ENCODE peak calls at places on chromosomes 16 and 17, in ten cellular contexts. O is stomach, R is testis, Z is Peyer's patch, C is gastrocnemius medialis, M is IMR-90, A is transverse colon, F is heart left ventricle, S is K562, X is breast epithelium. I is an unnamed sample. For H3K27me3, the result is how much of the 10 kb centered on the place peaks cover.

GRCh38 chr16:84423416-84423837 is 55.1 kb downstream of the ATP2C2 start:
- DNase-seq in M (peak), A (no peak), O (no peak), Z (no peak), F (no peak), X (no peak), C (no peak), S (peak), R (no peak), I (no peak)

GRCh38 chr17:18176152-18176551 is 7.5 kb upstream of the ALKBH5 start:
- DNase-seq in F (no peak), A (no peak), R (no peak), X (no peak), S (no peak), O (no peak), M (no peak), C (no peak), Z (peak), I (no peak)

GRCh38 chr17:47611372-47612350 is 38.1 kb upstream of the KPNB1 start:
- DNase-seq in O (no peak), F (no peak), Z (no peak), X (no peak), A (no peak), S (no peak), R (no peak), C (no peak), M (peak), I (no peak)

GRCh38 chr16:52569296-52569695 is 22.4 kb upstream of the TOX3 start:
- DNase-seq in M (no peak), Z (no peak), S (no peak), O (peak), A (no peak), F (no peak), X (no peak), C (no peak), R (no peak), I (no peak)

GRCh38 chr17:39678340-39679116 is 9.3 kb downstream of the PGAP3 start:
- DNase-seq in C (peak), A (peak), Z (peak), S (no peak), R (no peak), O (peak), X (no peak), F (peak), M (no peak), I (peak)

GRCh38 chr17:965311-965989 is 14.1 kb downstream of the NXN start:
- DNase-seq in A (no peak), C (no peak), M (peak), R (no peak), Z (no peak), X (no peak), F (peak), O (no peak), S (no peak), I (no peak)

GRCh38 chr17:47707056-47707791 is 13.3 kb downstream of the TBKBP1 start:
- DNase-seq in O (no peak), F (peak), C (no peak), R (no peak), Z (no peak), M (peak), X (no peak), A (no peak), S (no peak), I (no peak)

GRCh38 chr16:22425036-22425801 is 50.8 kb upstream of the CDR2 start:
- DNase-seq in F (peak), R (peak), M (no peak), A (no peak), C (peak), Z (no peak), S (no peak), X (peak), O (no peak), I (no peak)

GRCh38 chr16:14309906-14310305 is 238.8 kb downstream of the MRTFB start:
- DNase-seq in Z (no peak), X (no peak), R (no peak), A (no peak), O (no peak), F (peak), C (peak), S (no peak), M (peak), I (no peak)

GRCh38 chr17:30225919-30226553 is 9.5 kb downstream of the SLC6A4 start:
- DNase-seq in R (no peak), F (no peak), A (no peak), Z (peak), M (no peak), C (no peak), X (no peak), O (no peak), S (no peak), I (no peak)

GRCh38 chr16:11259288-11259621 is 3.3 kb upstream of the SOCS1 start:
- DNase-seq in Z (peak), R (no peak), X (no peak), O (no peak), F (no peak), M (no peak), A (peak), C (no peak), S (no peak), I (no peak)

GRCh38 chr17:80618304-80618703 is 73.7 kb downstream of the RPTOR start:
- DNase-seq in F (no peak), M (no peak), C (no peak), S (no peak), X (no peak), A (no peak), O (no peak), R (no peak), Z (no peak), I (no peak)

GRCh38 chr16:84334058-84334457 is 34.3 kb upstream of the ATP2C2 start:
- DNase-seq in O (no peak), A (peak), S (no peak), M (no peak), Z (peak), R (no peak), C (no peak), X (no peak), F (no peak), I (no peak)

GRCh38 chr17:56850591-56850990 is 16.6 kb downstream of the DGKE start:
- DNase-seq in C (no peak), X (no peak), Z (no peak), R (no peak), M (no peak), A (no peak), F (no peak), S (no peak), O (no peak), I (no peak)

GRCh38 chr17:21523482-21524210 is 147.5 kb downstream of the KCNJ12 start:
- DNase-seq in R (no peak), S (no peak), C (no peak), X (no peak), Z (no peak), A (no peak), M (no peak), O (no peak), F (no peak), I (no peak)

GRCh38 chr16:66386629-66387622 is 20.4 kb downstream of the CDH5 start:
- DNase-seq in S (no peak), Z (peak), F (no peak), A (no peak), O (peak), R (peak), M (no peak), C (no peak), X (no peak), I (peak)

GRCh38 chr16:11526921-11527320 is 59.8 kb downstream of the LITAF start:
- DNase-seq in Z (no peak), R (no peak), C (no peak), S (no peak), X (no peak), A (no peak), M (no peak), O (no peak), F (no peak), I (no peak)

GRCh38 chr17:16820979-16821543 is 131.0 kb downstream of the CCDC144A start:
- DNase-seq in R (no peak), C (no peak), F (no peak), O (no peak), A (no peak), S (no peak), M (no peak), Z (no peak), X (no peak), I (no peak)

GRCh38 chr16:51951668-51952298 is 595.2 kb downstream of the TOX3 start:
- DNase-seq in X (no peak), Z (no peak), A (no peak), M (no peak), O (no peak), C (no peak), R (no peak), S (no peak), F (no peak), I (no peak)

GRCh38 chr17:81409190-81409935 is 14.1 kb downstream of the BAHCC1 start:
- DNase-seq in S (peak), Z (no peak), A (no peak), F (no peak), O (no peak), M (no peak), R (no peak), C (no peak), X (no peak), I (no peak)

GRCh38 chr17:33233855-33234228 is 59.3 kb downstream of the ASIC2 start:
- DNase-seq in S (no peak), X (peak), O (no peak), M (no peak), C (no peak), R (peak), A (peak), F (no peak), Z (peak), I (no peak)

GRCh38 chr16:73546351-73546845 is 498.5 kb upstream of the ZFHX3 start:
- DNase-seq in S (peak), M (no peak), C (no peak), X (no peak), F (no peak), R (no peak), O (no peak), A (no peak), Z (no peak), I (no peak)

GRCh38 chr17:79461041-79461440 is 149.8 kb downstream of the RBFOX3 start:
- DNase-seq in Z (no peak), A (no peak), F (no peak), C (no peak), S (no peak), M (peak), X (no peak), R (no peak), O (no peak), I (no peak)

GRCh38 chr17:40509626-40510327 is 8.4 kb upstream of the TNS4 start:
- DNase-seq in F (no peak), O (no peak), C (no peak), M (no peak), S (no peak), R (no peak), X (no peak), A (no peak), Z (no peak), I (no peak)

GRCh38 chr16:19749571-19750080 is 31.6 kb downstream of the IQCK start:
- DNase-seq in M (no peak), X (no peak), O (no peak), F (no peak), S (no peak), C (no peak), A (no peak), Z (no peak), R (no peak), I (no peak)

GRCh38 chr17:79835953-79836951 is 3.0 kb downstream of the CBX4 start:
- DNase-seq in C (no peak), A (peak), X (no peak), O (peak), S (peak), M (peak), F (no peak), R (no peak), Z (peak), I (peak)

GRCh38 chr17:17538417-17539391 is 42.5 kb upstream of the RASD1 start:
- DNase-seq in C (no peak), X (no peak), S (peak), O (peak), F (no peak), M (peak), A (peak), Z (peak), R (no peak), I (peak)

GRCh38 chr16:65375651-65376050 is 253.8 kb upstream of the CDH11 start:
- DNase-seq in M (peak), A (no peak), O (no peak), S (no peak), R (no peak), C (no peak), Z (no peak), F (no peak), X (no peak), I (no peak)

GRCh38 chr17:49980703-49981197 is 11.8 kb downstream of the DLX4 start:
- DNase-seq in M (no peak), R (no peak), A (no peak), S (no peak), X (no peak), C (no peak), F (no peak), Z (no peak), O (no peak), I (no peak)

GRCh38 chr16:86964846-86965245 is 352.3 kb downstream of the C16orf95 start:
- DNase-seq in A (no peak), R (no peak), M (no peak), F (no peak), X (no peak), O (no peak), Z (no peak), C (no peak), S (no peak), I (no peak)

GRCh38 chr17:49715221-49715620 is 7.5 kb upstream of the SLC35B1 start:
- DNase-seq in A (no peak), F (no peak), Z (no peak), C (no peak), M (no peak), S (no peak), X (no peak), R (no peak), O (no peak), I (no peak)

GRCh38 chr16:49747654-49748053 is 108.3 kb downstream of the ZNF423 start:
- DNase-seq in R (no peak), X (no peak), S (no peak), M (no peak), Z (no peak), O (no peak), C (no peak), F (no peak), A (no peak), I (no peak)

GRCh38 chr17:1621273-1621954 is 7.2 kb downstream of the SLC43A2 start:
- DNase-seq in F (no peak), M (no peak), R (no peak), A (no peak), S (no peak), O (no peak), Z (no peak), X (no peak), C (no peak), I (no peak)

DNA sequence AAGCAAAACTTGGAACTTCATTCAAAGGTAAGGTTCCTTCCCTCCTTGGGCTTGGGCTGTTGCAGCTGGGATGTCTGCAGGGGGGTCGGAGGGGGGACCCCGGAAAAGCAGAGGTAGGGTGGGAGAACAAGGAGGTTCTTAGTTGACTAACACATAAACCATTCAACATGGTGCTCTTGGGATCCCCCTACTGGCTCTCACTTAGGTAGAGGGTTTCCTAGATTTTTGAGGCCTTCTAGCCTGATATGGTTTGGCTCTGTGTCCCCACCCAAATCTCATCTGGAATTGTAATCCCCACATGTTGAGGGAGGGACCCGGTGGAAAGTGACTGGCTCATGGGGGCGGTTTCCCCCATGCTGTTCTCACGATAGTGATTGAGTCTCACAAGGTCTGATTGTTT is 93.9 kb downstream of the RGS9 start:
- DNase-seq in Z (no peak), R (no peak), S (no peak), C (no peak), A (no peak), X (no peak), F (no peak), M (no peak), O (no peak), I (no peak)
- TF ChIP-seq POLR2A in Z (no peak), R (no peak), S (no peak), C (no peak), A (no peak), X (no peak), F (no peak), M (no peak), O (no peak), I (no peak)

GRCh38 chr17:36675250-36675649 is 73.9 kb downstream of the MRM1 start:
- DNase-seq in A (peak), X (no peak), Z (peak), S (no peak), C (no peak), M (no peak), R (no peak), F (no peak), O (no peak), I (no peak)

GRCh38 chr17:36671144-36671543 is 69.8 kb downstream of the MRM1 start:
- DNase-seq in A (no peak), M (no peak), C (no peak), O (no peak), S (no peak), Z (no peak), F (no peak), R (no peak), X (no peak), I (no peak)

GRCh38 chr17:36673637-36674277 is 72.4 kb downstream of the MRM1 start:
- DNase-seq in S (no peak), A (no peak), X (no peak), C (no peak), Z (no peak), O (no peak), F (no peak), M (no peak), R (no peak), I (no peak)

GRCh38 chr17:36674278-36674650 is 72.9 kb downstream of the MRM1 start:
- DNase-seq in Z (peak), O (no peak), M (no peak), S (no peak), R (no peak), X (no peak), F (no peak), C (no peak), A (peak), I (no peak)

GRCh38 chr17:36673068-36673467 is 71.7 kb downstream of the MRM1 start:
- DNase-seq in A (no peak), C (no peak), O (no peak), X (no peak), F (no peak), Z (no peak), M (no peak), S (peak), R (no peak), I (no peak)
- H3K27me3 ChIP-seq in A (under half), C (under half), O (under half), X (under half), F (under half), Z (under half), M (under half), S (under half), R (under half), I (under half)

GRCh38 chr17:7260601-7261376 is 1.5 kb downstream of the CLDN7 start:
- DNase-seq in M (no peak), A (peak), O (peak), R (no peak), F (no peak), X (peak), Z (peak), C (no peak), S (no peak), I (peak)
- TF ChIP-seq POLR2A in M (no peak), A (peak), O (no peak), R (no peak), F (no peak), X (no peak), Z (peak), C (no peak), S (peak), I (peak)

DNA sequence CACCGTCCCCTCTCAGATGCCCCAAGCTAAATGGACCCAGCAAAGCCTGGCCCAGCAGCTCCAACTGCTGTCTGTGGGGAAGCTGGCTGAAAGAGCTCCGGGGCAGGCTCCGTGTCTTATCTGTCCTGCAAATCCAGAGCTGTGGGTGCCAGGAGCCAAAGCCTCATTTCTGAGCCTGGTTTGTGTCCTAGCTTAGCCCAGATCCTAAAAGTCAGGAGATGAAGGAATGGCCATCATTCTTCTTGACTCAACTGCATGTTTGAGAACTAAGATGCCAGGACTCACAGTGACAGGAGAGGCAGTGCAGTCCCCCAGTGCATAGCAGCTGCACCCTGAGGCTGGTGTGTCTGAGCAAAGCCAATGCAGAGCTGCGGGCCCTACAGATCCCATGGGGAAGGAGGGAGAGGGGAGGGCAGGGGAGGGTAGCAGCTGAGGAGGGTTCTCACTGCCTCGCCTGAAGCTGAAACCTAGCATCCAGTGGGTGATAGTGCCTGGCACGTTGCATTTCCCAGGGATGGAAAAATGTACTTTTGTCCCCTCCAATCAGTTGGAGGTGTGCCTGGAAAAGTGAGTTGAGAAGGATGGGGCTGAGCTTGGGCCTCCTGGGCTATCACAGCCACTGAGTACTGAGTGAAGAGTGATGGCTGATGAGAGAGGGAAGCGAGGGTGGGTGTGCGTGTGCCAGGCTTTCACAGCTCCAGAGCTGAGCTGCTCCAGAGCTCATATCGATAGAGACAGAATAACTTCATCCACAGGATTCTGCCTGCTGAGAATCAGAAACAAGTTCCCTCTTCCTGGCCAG is 24.5 kb upstream of the CD300E start:
- DNase-seq in F (no peak), C (no peak), Z (peak), R (no peak), O (no peak), M (no peak), S (no peak), A (no peak), X (no peak), I (no peak)
- H3K27me3 ChIP-seq in F (under half), C (under half), Z (under half), R (under half), O (half or more), M (under half), S (under half), A (half or more), X (half or more), I (under half)

GRCh38 chr16:1770328-1771071 is 843 bp downstream of the NME3 start:
- DNase-seq in X (peak), R (peak), M (peak), A (peak), O (peak), Z (peak), C (peak), F (no peak), S (no peak), I (peak)
- TF ChIP-seq POLR2A in X (no peak), R (no peak), M (no peak), A (peak), O (no peak), Z (peak), C (no peak), F (no peak), S (peak), I (no peak)

DNA sequence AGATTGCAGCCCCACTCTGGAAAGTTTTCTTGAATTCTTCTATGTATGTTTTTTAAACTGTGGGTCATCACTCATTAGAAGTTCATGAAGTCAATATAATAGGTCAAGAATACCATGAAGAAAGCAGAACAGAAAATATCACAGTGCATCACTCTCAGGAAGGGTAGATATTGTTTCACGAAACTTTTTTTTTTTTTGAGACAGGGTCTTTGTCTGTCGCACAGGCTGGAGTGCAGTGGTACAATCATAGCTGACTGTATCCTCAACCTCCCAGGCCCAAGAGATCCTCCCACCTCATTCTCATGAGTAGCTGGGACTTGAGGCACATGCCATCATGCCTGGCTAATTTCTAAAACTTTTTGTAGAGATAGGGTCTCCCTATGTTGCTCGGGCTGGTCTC is 20.6 kb downstream of the PRKCB start:
- DNase-seq in Z (no peak), R (no peak), F (no peak), M (no peak), O (no peak), A (no peak), S (no peak), C (no peak), X (no peak), I (no peak)
- H3K27me3 ChIP-seq in Z (under half), R (under half), F (under half), M (under half), O (under half), A (under half), S (under half), C (under half), X (under half), I (under half)

DNA sequence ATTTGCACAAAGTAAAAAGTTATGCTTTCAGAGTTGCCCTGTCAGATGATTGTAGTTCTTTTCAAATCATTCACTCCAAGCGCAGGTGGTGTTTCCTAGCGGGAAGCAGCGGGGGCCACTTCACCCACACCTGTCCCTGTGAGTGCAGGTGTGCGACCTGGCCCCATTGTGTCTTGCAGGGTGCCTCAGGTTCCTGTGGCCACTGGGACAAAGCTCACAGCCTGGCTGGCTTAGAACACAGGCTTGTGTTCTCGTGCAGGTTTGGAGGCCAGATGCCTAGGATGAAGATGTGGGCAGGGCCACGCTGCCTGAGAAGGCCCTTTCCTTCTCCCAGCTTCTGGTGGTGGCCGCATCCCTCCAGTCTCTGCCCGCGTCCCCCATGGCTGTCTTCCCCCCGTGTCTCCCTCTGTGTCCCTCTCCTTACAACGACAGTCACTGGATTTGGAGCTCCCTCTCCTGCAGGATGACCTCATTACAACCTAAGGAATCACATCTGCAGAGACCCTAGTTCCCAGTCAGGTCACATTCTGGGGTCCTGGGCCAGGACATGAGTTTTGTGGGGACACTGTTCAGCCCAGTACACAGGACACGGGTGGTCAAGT is 90.5 kb downstream of the NPIPB11 start:
- DNase-seq in X (no peak), M (no peak), C (no peak), R (no peak), S (no peak), Z (no peak), A (no peak), O (no peak), F (no peak), I (no peak)
- TF ChIP-seq POLR2A in X (no peak), M (no peak), C (no peak), R (no peak), S (no peak), Z (no peak), A (no peak), O (no peak), F (no peak), I (no peak)